ENCODE peak calls at places on chromosomes 1 and 21, in ten cellular contexts. Q, Z, P, W, L, V, O, B, R and S are unnamed samples.

GRCh38 chr1:6401673-6402072 is 8.1 kb upstream of the ACOT7 start:
- DNase-seq in R (no peak), O (no peak), P (no peak), Z (no peak), L (no peak), W (peak; percentile 55), Q (no peak), B (peak; percentile 24), V (no peak), S (no peak)

GRCh38 chr1:217027403-217028080 is 304.3 kb upstream of the ESRRG start:
- DNase-seq in P (no peak), L (no peak), V (no peak), O (no peak), R (no peak), B (no peak), W (no peak), Z (no peak), Q (no peak), S (no peak)

GRCh38 chr1:48943826-48944225 is 167.1 kb upstream of the BEND5 start:
- DNase-seq in Z (no peak), Q (no peak), P (no peak), L (no peak), O (no peak), B (peak; percentile 64), W (no peak), R (no peak), V (no peak), S (no peak)

GRCh38 chr1:235558783-235559182 is 54.5 kb upstream of the B3GALNT2 start:
- DNase-seq in R (no peak), O (no peak), Q (no peak), L (no peak), P (no peak), W (no peak), B (no peak), V (no peak), Z (no peak), S (no peak)

GRCh38 chr1:17207966-17208418 is 3.1 kb downstream of the PADI1 start:
- DNase-seq in L (no peak), W (peak; percentile 47), Q (no peak), V (peak; percentile 94), P (peak; percentile 16), R (peak; percentile 63), O (no peak), B (peak; percentile 80), Z (peak; percentile 70), S (no peak)

GRCh38 chr1:229298887-229299503 is 28.1 kb downstream of the RAB4A start:
- DNase-seq in R (no peak), P (no peak), B (no peak), W (no peak), Z (no peak), O (peak; percentile 77), Q (no peak), L (no peak), V (no peak), S (no peak)

GRCh38 chr1:189654906-189655305 is 822.8 kb downstream of the BRINP3 start:
- DNase-seq in P (no peak), Q (no peak), Z (peak; percentile 42), V (no peak), L (no peak), B (no peak), R (no peak), O (peak; percentile 9), W (no peak), S (peak; percentile 3)

GRCh38 chr1:204263240-204263848 is 49.6 kb upstream of the GOLT1A start:
- DNase-seq in B (peak; percentile 11), O (no peak), W (no peak), Z (peak; percentile 34), R (no peak), Q (no peak), P (no peak), L (no peak), V (no peak), S (no peak)

GRCh38 chr1:203282720-203283542 is 22.4 kb upstream of the BTG2 start:
- DNase-seq in Z (no peak), W (no peak), Q (no peak), R (no peak), B (no peak), L (no peak), O (peak; percentile 69), V (no peak), P (no peak), S (no peak)

GRCh38 chr1:17260264-17260663 is 11.4 kb downstream of the PADI3 start:
- DNase-seq in P (no peak), Q (no peak), B (peak; percentile 24), Z (no peak), V (no peak), W (no peak), R (no peak), L (no peak), O (no peak), S (no peak)

GRCh38 chr1:227082999-227083746 is 143.1 kb downstream of the COQ8A start:
- DNase-seq in V (no peak), R (no peak), W (no peak), O (no peak), L (no peak), P (no peak), Z (no peak), B (no peak), Q (no peak), S (no peak)

DNA sequence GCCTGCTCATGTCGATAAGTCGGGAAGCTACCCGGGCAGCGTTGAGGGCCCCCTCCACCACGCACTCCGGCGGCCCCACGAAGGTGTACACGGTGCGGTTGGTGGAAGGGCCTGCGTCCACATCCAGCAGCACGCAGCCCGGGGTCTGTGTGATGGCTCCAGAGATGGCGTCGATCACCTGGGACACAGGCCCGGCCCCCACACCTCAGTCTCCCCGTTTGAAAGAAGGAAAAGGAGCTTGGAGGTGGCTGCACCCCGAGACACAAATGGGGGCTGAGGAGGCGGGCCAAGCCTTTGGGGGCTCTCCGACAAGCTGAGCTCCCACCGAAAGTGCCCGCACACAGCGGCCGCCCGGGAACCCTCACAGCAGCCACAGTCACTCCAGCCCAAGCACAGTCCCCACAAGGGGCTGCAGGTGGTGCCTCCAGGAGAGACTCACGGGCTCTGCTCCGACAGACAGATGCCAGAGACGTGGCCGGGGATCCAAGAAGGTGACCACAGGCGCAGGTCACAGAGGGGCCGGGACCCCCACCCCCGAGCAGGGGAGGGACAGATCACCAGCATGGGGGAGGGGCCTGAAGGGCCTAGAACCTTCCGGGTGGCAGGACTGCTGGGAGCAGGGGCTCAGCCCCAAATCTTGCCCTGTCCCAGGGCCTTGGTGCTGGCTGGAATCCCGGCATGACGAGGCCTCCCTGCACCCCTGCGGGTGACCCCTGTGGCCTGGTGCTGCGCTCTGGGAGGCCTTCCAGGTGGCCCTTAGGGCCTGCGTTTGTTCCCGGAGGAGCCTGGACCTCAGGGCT is 1.0 kb downstream of the FTCD start:
- DNase-seq in Q (peak; percentile 7), L (no peak), W (no peak), P (no peak), O (peak; percentile 10), Z (no peak), R (no peak), B (no peak), V (no peak), S (no peak)
- H3K4me3 ChIP-seq in Q (no peak overlapping the region), L (no peak overlapping the region), W (no peak overlapping the region), P (no peak overlapping the region), O (no peak overlapping the region), Z (no peak overlapping the region), R (no peak overlapping the region), B (no peak overlapping the region), V (no peak overlapping the region), S (no peak overlapping the region)

DNA sequence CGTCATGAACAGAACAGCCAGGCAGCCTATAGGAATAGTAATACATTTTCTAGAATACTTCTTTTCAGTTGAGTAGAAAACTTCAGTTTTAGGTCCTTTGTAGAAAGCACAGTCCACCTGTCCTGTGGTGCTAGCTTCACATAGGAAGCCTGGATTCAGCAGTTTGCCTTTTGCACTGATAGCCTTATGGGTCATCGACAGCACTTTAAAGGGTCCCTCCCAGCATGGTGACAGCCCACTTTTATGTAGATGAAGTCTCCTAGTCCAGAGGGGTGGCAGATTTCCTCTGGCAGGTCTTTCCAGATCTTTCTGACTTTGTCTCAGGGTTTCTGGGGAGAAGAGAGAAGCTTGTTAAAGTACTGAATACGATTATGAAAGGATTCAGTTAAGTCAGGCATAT is 161.4 kb upstream of the TNR start:
- DNase-seq in R (no peak), Z (no peak), P (no peak), L (no peak), W (no peak), Q (no peak), O (no peak), V (no peak), B (no peak), S (no peak)
- H3K27me3 ChIP-seq in R (no peaks in the 10 kb centered on the region), Z (no peaks in the 10 kb centered on the region), P (no peaks in the 10 kb centered on the region), L (no peaks in the 10 kb centered on the region), W (no peaks in the 10 kb centered on the region), Q (no peaks in the 10 kb centered on the region), O (no peaks in the 10 kb centered on the region), V (no peaks in the 10 kb centered on the region), B (no peaks in the 10 kb centered on the region), S (no peaks in the 10 kb centered on the region)

GRCh38 chr1:156860113-156860638 is 489 bp upstream of the NTRK1 start:
- DNase-seq in Q (no peak), P (no peak), Z (peak; percentile 40), R (peak; percentile 28), V (no peak), B (peak; percentile 77), L (peak; percentile 71), W (no peak), O (peak; percentile 61), S (no peak)

GRCh38 chr1:156859523-156860112 is 701 bp upstream of the INSRR start:
- DNase-seq in R (no peak), O (no peak), Z (peak; percentile 20), W (no peak), Q (no peak), B (peak; percentile 55), L (peak; percentile 32), P (no peak), V (no peak), S (no peak)

GRCh38 chr1:156858959-156859522 is at the start of gene INSRR:
- DNase-seq in L (peak; percentile 50), O (no peak), P (no peak), V (no peak), R (no peak), Z (peak; percentile 5), Q (no peak), W (no peak), B (peak; percentile 32), S (no peak)

GRCh38 chr1:156857532-156857931 is 1.4 kb downstream of the INSRR start:
- DNase-seq in L (no peak), W (no peak), R (no peak), Z (no peak), V (no peak), Q (no peak), B (no peak), P (no peak), O (no peak), S (no peak)

GRCh38 chr1:156858555-156858956 is 361 bp downstream of the INSRR start:
- DNase-seq in Z (no peak), V (no peak), O (no peak), W (no peak), B (no peak), Q (no peak), P (no peak), L (no peak), R (no peak), S (no peak)
- H3K4me3 ChIP-seq in Z (peak overlapping the region; percentile 47), V (no peak overlapping the region), O (no peak overlapping the region), W (no peak overlapping the region), B (peak overlapping the region; percentile 68), Q (no peak overlapping the region), P (peak overlapping the region; percentile 26), L (no peak overlapping the region), R (no peak overlapping the region), S (no peak overlapping the region)

DNA sequence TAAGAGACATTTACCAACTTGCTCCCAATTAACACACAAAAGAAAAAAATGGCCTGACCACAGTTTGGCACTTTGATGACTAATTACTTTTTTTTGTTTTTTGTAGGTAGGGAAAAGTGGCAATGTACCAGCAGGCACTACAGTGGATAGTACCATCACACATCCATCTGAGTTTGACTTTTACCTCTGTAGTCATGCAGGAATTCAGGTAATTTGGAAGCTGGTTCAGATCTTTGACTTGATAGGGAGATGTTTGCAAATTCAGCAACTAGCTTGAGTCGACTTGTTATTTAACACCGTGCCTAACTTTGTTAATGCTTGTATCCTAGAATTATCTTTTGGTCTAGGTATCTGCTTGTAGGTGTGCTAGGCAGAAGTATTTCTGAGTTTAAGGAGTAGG is 33.0 kb upstream of the AGO1 start:
- DNase-seq in V (no peak), Q (no peak), Z (peak; percentile 20), W (no peak), O (no peak), L (no peak), R (no peak), P (peak; percentile 55), B (no peak), S (no peak)
- H3K27me3 ChIP-seq in V (no peaks in the 10 kb centered on the region), Q (no peaks in the 10 kb centered on the region), Z (no peaks in the 10 kb centered on the region), W (no peaks in the 10 kb centered on the region), O (no peaks in the 10 kb centered on the region), L (no peaks in the 10 kb centered on the region), R (no peaks in the 10 kb centered on the region), P (no peaks in the 10 kb centered on the region), B (no peaks in the 10 kb centered on the region), S (no peaks in the 10 kb centered on the region)